ENCODE peak calls at places on chromosomes 16 and 17, in nine cellular contexts. One of them, this sample, is unnamed.

GRCh38 chr17:44222112-44222869 is 2.8 kb upstream of the UBTF start:
- DNase-seq in SJSA1: peak; percentile 85
- DNase-seq in esophagus muscularis mucosa: peak; percentile 96
- DNase-seq in fibroblast of the aortic adventitia: peak; percentile 87
- DNase-seq in right cardiac atrium: peak; percentile 93
- DNase-seq in thoracic aorta: no peak
- DNase-seq in lower lobe of right lung: peak; percentile 84
- DNase-seq in GM23338: peak; percentile 86
- DNase-seq in Jurkat, Clone E6-1: no peak
- DNase-seq in this sample: peak; percentile 73

GRCh38 chr17:8894189-8894611 is 26.7 kb upstream of the PIK3R6 start:
- DNase-seq in lower lobe of right lung: no peak
- DNase-seq in GM23338: peak; percentile 51
- DNase-seq in right cardiac atrium: no peak
- DNase-seq in esophagus muscularis mucosa: no peak
- DNase-seq in thoracic aorta: no peak
- DNase-seq in Jurkat, Clone E6-1: no peak
- DNase-seq in SJSA1: no peak
- DNase-seq in fibroblast of the aortic adventitia: no peak
- DNase-seq in this sample: no peak

GRCh38 chr16:14249291-14250032 is 178.3 kb downstream of the MRTFB start:
- DNase-seq in SJSA1: no peak
- DNase-seq in fibroblast of the aortic adventitia: peak; percentile 71
- DNase-seq in Jurkat, Clone E6-1: peak; percentile 45
- DNase-seq in thoracic aorta: no peak
- DNase-seq in GM23338: peak; percentile 71
- DNase-seq in esophagus muscularis mucosa: peak; percentile 66
- DNase-seq in lower lobe of right lung: no peak
- DNase-seq in right cardiac atrium: no peak
- DNase-seq in this sample: peak; percentile 66

GRCh38 chr17:62644487-62645173 is 17.2 kb downstream of the MRC2 start:
- DNase-seq in SJSA1: no peak
- DNase-seq in lower lobe of right lung: no peak
- DNase-seq in Jurkat, Clone E6-1: no peak
- DNase-seq in GM23338: peak; percentile 80
- DNase-seq in right cardiac atrium: no peak
- DNase-seq in esophagus muscularis mucosa: no peak
- DNase-seq in fibroblast of the aortic adventitia: no peak
- DNase-seq in thoracic aorta: no peak
- DNase-seq in this sample: peak; percentile 67

GRCh38 chr16:89037261-89038152 is 56.1 kb upstream of the ACSF3 start:
- DNase-seq in right cardiac atrium: peak; percentile 67
- DNase-seq in thoracic aorta: no peak
- DNase-seq in fibroblast of the aortic adventitia: peak; percentile 29
- DNase-seq in GM23338: peak; percentile 81
- DNase-seq in esophagus muscularis mucosa: no peak
- DNase-seq in SJSA1: no peak
- DNase-seq in lower lobe of right lung: peak; percentile 41
- DNase-seq in Jurkat, Clone E6-1: no peak
- DNase-seq in this sample: peak; percentile 52

GRCh38 chr17:20010099-20010863 is 1.1 kb downstream of the SPECC1 start:
- DNase-seq in Jurkat, Clone E6-1: no peak
- DNase-seq in SJSA1: no peak
- DNase-seq in thoracic aorta: no peak
- DNase-seq in lower lobe of right lung: no peak
- DNase-seq in right cardiac atrium: peak; percentile 74
- DNase-seq in GM23338: peak; percentile 66
- DNase-seq in fibroblast of the aortic adventitia: peak; percentile 70
- DNase-seq in esophagus muscularis mucosa: no peak
- DNase-seq in this sample: peak; percentile 75

GRCh38 chr17:49817993-49818392 is 29.5 kb downstream of the KAT7 start:
- DNase-seq in lower lobe of right lung: no peak
- DNase-seq in esophagus muscularis mucosa: no peak
- DNase-seq in Jurkat, Clone E6-1: peak; percentile 93
- DNase-seq in right cardiac atrium: no peak
- DNase-seq in fibroblast of the aortic adventitia: no peak
- DNase-seq in thoracic aorta: no peak
- DNase-seq in GM23338: no peak
- DNase-seq in SJSA1: no peak
- DNase-seq in this sample: no peak

GRCh38 chr16:77304883-77305282 is 105.7 kb downstream of the SYCE1L start:
- DNase-seq in lower lobe of right lung: no peak
- DNase-seq in esophagus muscularis mucosa: no peak
- DNase-seq in thoracic aorta: no peak
- DNase-seq in GM23338: no peak
- DNase-seq in SJSA1: no peak
- DNase-seq in fibroblast of the aortic adventitia: no peak
- DNase-seq in Jurkat, Clone E6-1: no peak
- DNase-seq in right cardiac atrium: no peak
- DNase-seq in this sample: no peak

GRCh38 chr16:11597268-11597690 is 10.6 kb upstream of the LITAF start:
- DNase-seq in Jurkat, Clone E6-1: no peak
- DNase-seq in esophagus muscularis mucosa: no peak
- DNase-seq in GM23338: no peak
- DNase-seq in SJSA1: peak; percentile 66
- DNase-seq in right cardiac atrium: peak; percentile 55
- DNase-seq in lower lobe of right lung: peak; percentile 60
- DNase-seq in thoracic aorta: no peak
- DNase-seq in fibroblast of the aortic adventitia: no peak
- DNase-seq in this sample: peak; percentile 41

GRCh38 chr17:74635418-74635817 is 11.9 kb upstream of the CD300E start:
- DNase-seq in SJSA1: no peak
- DNase-seq in lower lobe of right lung: no peak
- DNase-seq in thoracic aorta: no peak
- DNase-seq in Jurkat, Clone E6-1: no peak
- DNase-seq in esophagus muscularis mucosa: no peak
- DNase-seq in right cardiac atrium: no peak
- DNase-seq in fibroblast of the aortic adventitia: no peak
- DNase-seq in GM23338: peak; percentile 55
- DNase-seq in this sample: no peak

DNA sequence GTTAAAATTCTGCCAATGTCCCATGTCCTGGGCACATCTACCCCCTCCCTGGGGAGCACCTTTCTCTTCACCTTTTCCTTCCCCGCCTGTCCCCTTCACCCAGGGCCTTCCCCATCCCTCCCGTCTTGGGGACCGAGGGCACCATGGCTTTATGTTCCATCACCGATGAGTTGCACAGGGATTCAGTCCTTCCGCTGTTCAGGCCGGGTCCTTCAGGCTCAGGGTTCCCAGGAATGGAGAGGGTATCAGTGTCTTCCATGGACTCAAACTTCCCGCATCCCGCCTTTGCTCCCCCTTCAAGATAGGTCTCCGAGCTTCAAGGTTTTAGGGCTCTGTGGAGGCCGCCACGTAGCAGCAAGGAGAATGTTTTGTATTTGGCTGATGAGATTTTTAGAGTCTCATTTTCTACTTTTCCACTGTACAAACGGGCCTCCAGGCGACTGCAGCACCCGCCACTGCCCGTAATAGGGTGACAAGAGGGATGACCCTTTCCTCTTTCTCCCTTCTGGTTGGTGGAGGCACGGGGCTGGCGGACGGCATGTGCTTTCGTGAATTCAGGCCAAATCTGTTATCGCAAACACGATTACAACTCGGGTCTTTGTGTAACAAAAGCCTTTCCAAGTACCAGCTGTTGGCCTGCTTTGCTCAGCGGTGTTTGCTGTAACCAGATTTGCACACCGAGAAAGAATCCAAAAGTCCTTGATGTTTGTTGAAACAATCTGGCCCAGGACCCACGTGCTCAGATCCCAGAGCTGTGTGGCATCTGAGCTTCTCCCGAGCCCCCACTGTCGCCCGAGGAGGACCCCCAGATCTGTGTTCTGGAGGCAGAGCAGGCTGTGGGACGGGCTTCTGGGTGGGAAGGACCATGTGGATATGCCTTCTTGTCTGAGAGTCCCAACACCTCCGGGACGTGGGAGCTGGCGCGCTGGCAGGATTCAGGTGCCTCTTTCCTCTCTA is 236.3 kb downstream of the SEC14L1 start:
- DNase-seq in Jurkat, Clone E6-1: no peak
- DNase-seq in lower lobe of right lung: no peak
- DNase-seq in right cardiac atrium: peak; percentile 81
- DNase-seq in esophagus muscularis mucosa: no peak
- DNase-seq in SJSA1: no peak
- DNase-seq in fibroblast of the aortic adventitia: peak; percentile 63
- DNase-seq in GM23338: no peak
- DNase-seq in thoracic aorta: no peak
- DNase-seq in this sample: peak; percentile 76
- H3K4me3 ChIP-seq in Jurkat, Clone E6-1: no peak overlapping the region
- H3K4me3 ChIP-seq in lower lobe of right lung: peak overlapping the region; percentile 78
- H3K4me3 ChIP-seq in right cardiac atrium: no peak overlapping the region
- H3K4me3 ChIP-seq in esophagus muscularis mucosa: peak overlapping the region; percentile 92
- H3K4me3 ChIP-seq in SJSA1: no peak overlapping the region
- H3K4me3 ChIP-seq in fibroblast of the aortic adventitia: no peak overlapping the region
- H3K4me3 ChIP-seq in GM23338: no peak overlapping the region
- H3K4me3 ChIP-seq in thoracic aorta: peak overlapping the region; percentile 91
- H3K4me3 ChIP-seq in this sample: peak overlapping the region; percentile 17

GRCh38 chr17:57331423-57331822 is 75.1 kb downstream of the MSI2 start:
- DNase-seq in GM23338: no peak
- DNase-seq in fibroblast of the aortic adventitia: no peak
- DNase-seq in esophagus muscularis mucosa: no peak
- DNase-seq in right cardiac atrium: no peak
- DNase-seq in Jurkat, Clone E6-1: no peak
- DNase-seq in lower lobe of right lung: no peak
- DNase-seq in SJSA1: no peak
- DNase-seq in thoracic aorta: no peak
- DNase-seq in this sample: no peak

GRCh38 chr17:57328109-57328882 is 72.0 kb downstream of the MSI2 start:
- DNase-seq in Jurkat, Clone E6-1: peak; percentile 63
- DNase-seq in fibroblast of the aortic adventitia: no peak
- DNase-seq in lower lobe of right lung: no peak
- DNase-seq in esophagus muscularis mucosa: no peak
- DNase-seq in GM23338: no peak
- DNase-seq in SJSA1: no peak
- DNase-seq in thoracic aorta: no peak
- DNase-seq in right cardiac atrium: no peak
- DNase-seq in this sample: no peak

GRCh38 chr17:57330587-57330986 is 74.3 kb downstream of the MSI2 start:
- DNase-seq in right cardiac atrium: no peak
- DNase-seq in esophagus muscularis mucosa: no peak
- DNase-seq in fibroblast of the aortic adventitia: no peak
- DNase-seq in SJSA1: no peak
- DNase-seq in thoracic aorta: no peak
- DNase-seq in GM23338: no peak
- DNase-seq in lower lobe of right lung: no peak
- DNase-seq in Jurkat, Clone E6-1: no peak
- DNase-seq in this sample: no peak

GRCh38 chr17:57327176-57327970 is 71.0 kb downstream of the MSI2 start:
- DNase-seq in esophagus muscularis mucosa: no peak
- DNase-seq in fibroblast of the aortic adventitia: no peak
- DNase-seq in Jurkat, Clone E6-1: no peak
- DNase-seq in right cardiac atrium: no peak
- DNase-seq in GM23338: no peak
- DNase-seq in thoracic aorta: no peak
- DNase-seq in lower lobe of right lung: no peak
- DNase-seq in SJSA1: no peak
- DNase-seq in this sample: no peak

GRCh38 chr17:57329380-57330214 is 73.3 kb downstream of the MSI2 start:
- DNase-seq in SJSA1: no peak
- DNase-seq in fibroblast of the aortic adventitia: no peak
- DNase-seq in Jurkat, Clone E6-1: no peak
- DNase-seq in right cardiac atrium: no peak
- DNase-seq in esophagus muscularis mucosa: no peak
- DNase-seq in GM23338: no peak
- DNase-seq in thoracic aorta: no peak
- DNase-seq in lower lobe of right lung: no peak
- DNase-seq in this sample: peak; percentile 31
- H3K4me3 ChIP-seq in SJSA1: no peak overlapping the region
- H3K4me3 ChIP-seq in fibroblast of the aortic adventitia: no peak overlapping the region
- H3K4me3 ChIP-seq in Jurkat, Clone E6-1: no peak overlapping the region
- H3K4me3 ChIP-seq in right cardiac atrium: no peak overlapping the region
- H3K4me3 ChIP-seq in esophagus muscularis mucosa: no peak overlapping the region
- H3K4me3 ChIP-seq in GM23338: no peak overlapping the region
- H3K4me3 ChIP-seq in thoracic aorta: peak overlapping the region; percentile 22
- H3K4me3 ChIP-seq in lower lobe of right lung: no peak overlapping the region
- H3K4me3 ChIP-seq in this sample: no peak overlapping the region

GRCh38 chr17:1621273-1621954 is 7.2 kb downstream of the SLC43A2 start:
- DNase-seq in SJSA1: no peak
- DNase-seq in right cardiac atrium: no peak
- DNase-seq in Jurkat, Clone E6-1: no peak
- DNase-seq in esophagus muscularis mucosa: no peak
- DNase-seq in fibroblast of the aortic adventitia: no peak
- DNase-seq in lower lobe of right lung: no peak
- DNase-seq in thoracic aorta: no peak
- DNase-seq in GM23338: no peak
- DNase-seq in this sample: no peak
- H3K4me3 ChIP-seq in SJSA1: no peak overlapping the region
- H3K4me3 ChIP-seq in right cardiac atrium: no peak overlapping the region
- H3K4me3 ChIP-seq in Jurkat, Clone E6-1: no peak overlapping the region
- H3K4me3 ChIP-seq in esophagus muscularis mucosa: no peak overlapping the region
- H3K4me3 ChIP-seq in fibroblast of the aortic adventitia: no peak overlapping the region
- H3K4me3 ChIP-seq in lower lobe of right lung: no peak overlapping the region
- H3K4me3 ChIP-seq in thoracic aorta: no peak overlapping the region
- H3K4me3 ChIP-seq in GM23338: no peak overlapping the region
- H3K4me3 ChIP-seq in this sample: no peak overlapping the region

GRCh38 chr17:58400826-58401225 is 16.5 kb downstream of the RNF43 start:
- DNase-seq in SJSA1: no peak
- DNase-seq in thoracic aorta: no peak
- DNase-seq in fibroblast of the aortic adventitia: no peak
- DNase-seq in esophagus muscularis mucosa: no peak
- DNase-seq in Jurkat, Clone E6-1: no peak
- DNase-seq in GM23338: no peak
- DNase-seq in lower lobe of right lung: no peak
- DNase-seq in right cardiac atrium: no peak
- DNase-seq in this sample: no peak

GRCh38 chr17:58401287-58401686 is 16.0 kb downstream of the RNF43 start:
- DNase-seq in Jurkat, Clone E6-1: no peak
- DNase-seq in SJSA1: no peak
- DNase-seq in thoracic aorta: no peak
- DNase-seq in right cardiac atrium: no peak
- DNase-seq in esophagus muscularis mucosa: no peak
- DNase-seq in lower lobe of right lung: no peak
- DNase-seq in fibroblast of the aortic adventitia: no peak
- DNase-seq in GM23338: no peak
- DNase-seq in this sample: no peak

GRCh38 chr17:58402679-58403078 is 14.7 kb downstream of the RNF43 start:
- DNase-seq in GM23338: peak; percentile 86
- DNase-seq in SJSA1: no peak
- DNase-seq in fibroblast of the aortic adventitia: peak; percentile 66
- DNase-seq in thoracic aorta: no peak
- DNase-seq in right cardiac atrium: no peak
- DNase-seq in esophagus muscularis mucosa: no peak
- DNase-seq in lower lobe of right lung: no peak
- DNase-seq in Jurkat, Clone E6-1: no peak
- DNase-seq in this sample: peak; percentile 34

GRCh38 chr17:58403312-58403711 is 14.0 kb downstream of the RNF43 start:
- DNase-seq in right cardiac atrium: no peak
- DNase-seq in esophagus muscularis mucosa: no peak
- DNase-seq in thoracic aorta: no peak
- DNase-seq in GM23338: peak; percentile 79
- DNase-seq in Jurkat, Clone E6-1: no peak
- DNase-seq in lower lobe of right lung: no peak
- DNase-seq in fibroblast of the aortic adventitia: no peak
- DNase-seq in SJSA1: no peak
- DNase-seq in this sample: no peak

DNA sequence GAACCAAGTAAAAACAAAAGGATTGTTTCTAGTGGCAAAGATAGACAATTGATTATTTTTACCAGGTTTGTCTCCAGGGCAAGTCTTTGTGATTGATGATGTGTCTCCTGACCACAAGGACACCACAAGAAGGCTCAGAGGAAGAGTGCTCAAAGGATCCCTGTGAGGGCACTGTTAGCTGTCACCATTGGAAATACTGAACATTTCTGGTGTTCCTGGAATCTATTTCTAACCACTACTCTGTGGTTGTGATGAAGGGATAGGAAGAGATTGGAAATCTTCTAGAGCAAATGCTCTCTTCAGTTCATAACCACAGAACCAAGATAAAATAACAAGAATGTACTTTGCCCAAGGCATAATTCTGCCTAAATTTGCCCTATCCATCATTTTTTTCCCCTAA is 15.3 kb downstream of the RNF43 start:
- DNase-seq in esophagus muscularis mucosa: no peak
- DNase-seq in lower lobe of right lung: no peak
- DNase-seq in SJSA1: no peak
- DNase-seq in thoracic aorta: no peak
- DNase-seq in right cardiac atrium: no peak
- DNase-seq in GM23338: no peak
- DNase-seq in fibroblast of the aortic adventitia: peak; percentile 66
- DNase-seq in Jurkat, Clone E6-1: peak; percentile 48
- DNase-seq in this sample: peak; percentile 41
- H3K4me3 ChIP-seq in esophagus muscularis mucosa: no peak overlapping the region
- H3K4me3 ChIP-seq in lower lobe of right lung: no peak overlapping the region
- H3K4me3 ChIP-seq in SJSA1: no peak overlapping the region
- H3K4me3 ChIP-seq in thoracic aorta: no peak overlapping the region
- H3K4me3 ChIP-seq in right cardiac atrium: no peak overlapping the region
- H3K4me3 ChIP-seq in GM23338: no peak overlapping the region
- H3K4me3 ChIP-seq in fibroblast of the aortic adventitia: no peak overlapping the region
- H3K4me3 ChIP-seq in Jurkat, Clone E6-1: no peak overlapping the region
- H3K4me3 ChIP-seq in this sample: no peak overlapping the region